ENCODE peak calls at places on chromosome 7, in seven cellular contexts. X is CD4-positive, CD25-positive, alpha-beta regulatory T cell; C is upper lobe of right lung; Y is Panc1; T is adipocyte; W is naive thymus-derived CD4-positive, alpha-beta T cell; K is hepatocyte. P is an unnamed sample. For H3K4me1, the result is how much of the 10 kb centered on the place peaks cover.

GRCh38 chr7:96400518-96400917 is 78.6 kb upstream of the SLC25A13 start:
- DNase-seq in X (no peak), C (no peak), Y (no peak), T (no peak), W (no peak), K (no peak), P (no peak)

GRCh38 chr7:26549281-26549943 is 257.8 kb downstream of the SNX10 start:
- DNase-seq in X (no peak), C (no peak), Y (no peak), T (no peak), W (no peak), K (no peak), P (no peak)

GRCh38 chr7:105352018-105352612 is 36.6 kb downstream of the SRPK2 start:
- DNase-seq in X (peak), C (peak), Y (no peak), T (peak), W (peak), K (peak), P (no peak)

GRCh38 chr7:6284055-6284400 is 11.6 kb upstream of the CYTH3 start:
- DNase-seq in X (no peak), C (no peak), Y (no peak), T (no peak), W (no peak), K (no peak), P (no peak)

GRCh38 chr7:117704098-117704497 is 169.1 kb downstream of the CTTNBP2 start:
- DNase-seq in X (no peak), C (no peak), Y (no peak), T (no peak), W (no peak), K (no peak), P (no peak)

GRCh38 chr7:8160810-8161209 is 101.2 kb downstream of the ICA1 start:
- DNase-seq in X (no peak), C (no peak), Y (no peak), T (no peak), W (no peak), K (no peak), P (no peak)

GRCh38 chr7:37901890-37902524 is 14.6 kb downstream of the SFRP4 start:
- DNase-seq in X (no peak), C (no peak), Y (no peak), T (peak), W (no peak), K (no peak), P (no peak)

GRCh38 chr7:106518986-106519385 is 142.0 kb downstream of the CCDC71L start:
- DNase-seq in X (no peak), C (no peak), Y (no peak), T (no peak), W (no peak), K (no peak), P (no peak)

GRCh38 chr7:157047148-157047547 is 36.7 kb upstream of the MNX1 start:
- DNase-seq in X (no peak), C (no peak), Y (no peak), T (no peak), W (no peak), K (no peak), P (no peak)

GRCh38 chr7:45328397-45329080 is 170.9 kb downstream of the RAMP3 start:
- DNase-seq in X (no peak), C (no peak), Y (no peak), T (no peak), W (no peak), K (no peak), P (no peak)

GRCh38 chr7:115009736-115010435 is 88.0 kb downstream of the MDFIC start:
- DNase-seq in X (no peak), C (no peak), Y (no peak), T (peak), W (no peak), K (no peak), P (no peak)

GRCh38 chr7:134632937-134633540 is 13.6 kb upstream of the BPGM start:
- DNase-seq in X (no peak), C (no peak), Y (no peak), T (peak), W (peak), K (peak), P (peak)

GRCh38 chr7:51029586-51030230 is 247.0 kb upstream of the GRB10 start:
- DNase-seq in X (no peak), C (no peak), Y (no peak), T (peak), W (no peak), K (no peak), P (no peak)

GRCh38 chr7:38262545-38262944 is 10.9 kb downstream of the TARP start:
- DNase-seq in X (no peak), C (no peak), Y (no peak), T (no peak), W (no peak), K (no peak), P (no peak)

GRCh38 chr7:33459340-33459751 is 330.0 kb downstream of the BBS9 start:
- DNase-seq in X (no peak), C (no peak), Y (peak), T (peak), W (no peak), K (peak), P (no peak)

GRCh38 chr7:74178632-74179031 is 4.5 kb downstream of the EIF4H start:
- DNase-seq in X (no peak), C (no peak), Y (no peak), T (peak), W (no peak), K (no peak), P (no peak)

GRCh38 chr7:24732646-24733413 is 24.4 kb downstream of the GSDME start:
- DNase-seq in X (no peak), C (no peak), Y (no peak), T (peak), W (no peak), K (peak), P (no peak)

GRCh38 chr7:129907122-129907741 is 45.5 kb downstream of the UBE2H start:
- DNase-seq in X (no peak), C (no peak), Y (no peak), T (no peak), W (no peak), K (no peak), P (no peak)

GRCh38 chr7:50658696-50659095 is 93.5 kb upstream of the DDC start:
- DNase-seq in X (no peak), C (no peak), Y (no peak), T (no peak), W (no peak), K (no peak), P (no peak)

DNA sequence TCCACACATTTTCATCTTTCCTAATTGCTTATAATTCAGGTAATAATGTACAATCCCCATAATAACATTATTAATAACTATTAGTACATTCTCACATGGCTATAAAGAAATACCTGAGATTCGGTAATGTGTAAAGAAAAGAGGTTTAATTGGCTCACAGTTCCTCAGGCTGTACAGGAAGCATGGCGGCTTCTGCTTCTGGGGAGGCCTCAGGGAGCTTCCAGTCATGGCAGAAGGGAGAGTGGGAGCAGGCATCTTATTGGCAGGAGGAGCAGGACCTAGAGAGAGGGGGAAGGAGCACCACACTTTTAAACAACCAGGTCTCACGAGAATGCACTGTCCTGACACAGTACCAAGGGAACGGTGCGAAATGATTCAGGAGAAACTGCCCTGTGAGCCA is 8.5 kb upstream of the ESYT2 start:
- DNase-seq in X (no peak), C (no peak), Y (no peak), T (no peak), W (no peak), K (no peak), P (no peak)
- H3K4me1 ChIP-seq in X (under half), C (under half), Y (under half), T (under half), W (under half), K (under half), P (under half)

DNA sequence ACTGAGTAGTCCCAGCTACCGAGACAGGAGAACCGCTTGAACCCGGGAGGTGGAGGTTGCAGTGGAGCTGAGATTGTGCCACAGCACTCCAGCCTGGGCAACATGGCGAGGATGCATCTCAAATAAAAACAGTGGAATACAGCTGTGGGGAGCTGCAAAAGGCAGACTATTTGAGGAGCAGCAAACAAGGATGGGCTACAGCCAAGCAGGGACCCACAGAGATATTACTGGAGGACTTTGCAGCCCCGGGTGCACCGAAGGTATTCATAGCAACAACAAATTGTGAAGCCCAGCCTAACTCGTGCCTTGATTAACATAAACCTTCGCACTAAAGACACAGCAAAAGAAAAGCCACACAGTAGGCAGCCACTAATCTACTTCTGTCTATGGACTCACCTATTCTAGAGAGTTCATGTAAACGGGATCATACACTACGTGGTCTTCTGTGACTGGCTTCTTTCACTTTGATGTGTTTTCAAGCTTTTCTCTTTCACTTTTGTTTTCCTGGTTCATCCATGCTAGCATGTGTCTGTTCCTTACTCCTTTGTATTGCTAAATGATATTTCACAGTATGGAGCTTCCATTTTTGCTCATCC is 34.0 kb downstream of the PODXL start:
- DNase-seq in X (no peak), C (no peak), Y (no peak), T (no peak), W (no peak), K (no peak), P (no peak)
- H3K4me1 ChIP-seq in X (under half), C (under half), Y (under half), T (under half), W (under half), K (under half), P (under half)

DNA sequence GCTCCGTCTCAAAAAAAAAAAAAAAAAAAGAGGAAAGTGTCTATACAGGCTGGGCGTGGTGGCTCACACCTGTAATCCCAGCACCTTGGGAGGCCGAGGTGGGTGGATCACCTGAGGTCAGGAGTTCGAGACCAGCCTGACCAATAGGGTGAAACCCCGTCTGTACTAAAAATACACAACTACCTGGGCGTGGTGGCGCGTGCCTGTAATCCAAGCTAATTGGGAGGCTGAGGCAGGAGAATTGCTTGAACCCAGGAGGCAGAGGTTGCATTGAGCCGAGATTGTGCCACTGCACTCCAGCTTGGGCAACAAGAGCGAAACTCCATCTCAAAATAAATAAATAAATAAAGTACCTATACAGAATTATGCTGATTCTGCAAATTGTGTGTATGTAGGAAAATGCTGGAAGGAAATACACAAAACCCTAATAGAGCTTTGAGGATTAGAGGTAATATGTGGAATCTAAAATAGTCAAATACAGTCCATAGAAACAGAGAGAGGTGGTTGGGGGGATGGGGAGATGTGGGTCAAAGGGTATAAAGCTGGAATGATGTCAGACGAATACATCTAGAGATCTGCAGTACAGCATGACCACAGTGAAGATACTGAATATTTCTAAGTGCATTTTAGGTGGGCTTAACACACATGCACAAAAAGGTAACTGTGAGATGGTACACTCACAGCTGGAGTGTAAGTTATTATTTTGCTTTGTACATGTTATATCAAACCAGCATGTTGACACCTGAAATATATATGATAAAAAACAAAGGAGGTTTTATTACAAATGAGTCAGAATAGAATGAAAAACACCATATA is 174.5 kb upstream of the KLF14 start:
- DNase-seq in X (peak), C (no peak), Y (peak), T (no peak), W (no peak), K (no peak), P (no peak)
- H3K4me1 ChIP-seq in X (half or more), C (under half), Y (half or more), T (half or more), W (under half), K (under half), P (under half)

DNA sequence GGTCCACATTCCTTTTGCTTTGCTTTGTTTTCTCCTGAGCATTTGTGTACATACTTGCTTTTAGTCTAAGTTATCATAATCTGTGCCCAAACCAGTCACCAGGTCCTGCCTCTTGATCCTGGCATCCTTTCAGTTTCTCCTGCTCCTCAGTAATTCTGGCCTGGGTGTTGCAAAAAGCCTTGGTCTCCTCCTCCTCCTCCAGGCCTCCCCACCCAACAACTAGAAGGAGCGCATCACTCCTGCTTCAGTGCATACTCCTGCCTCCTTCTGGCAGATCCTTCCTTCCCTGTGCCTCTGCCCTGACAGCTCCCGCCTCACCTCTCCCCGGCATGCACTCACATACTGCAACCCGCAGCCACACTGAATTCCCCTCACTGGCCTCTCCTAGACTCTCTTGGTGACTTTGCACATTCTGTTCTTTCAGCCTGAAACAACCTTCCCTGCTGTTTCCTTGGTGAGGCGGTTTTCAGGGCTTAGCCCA is 2.3 kb downstream of the DENND2A start:
- DNase-seq in X (no peak), C (no peak), Y (no peak), T (peak), W (no peak), K (peak), P (peak)
- H3K4me1 ChIP-seq in X (under half), C (under half), Y (under half), T (under half), W (under half), K (under half), P (under half)

GRCh38 chr7:3064077-3064476 is 20.4 kb upstream of the CARD11 start:
- DNase-seq in X (no peak), C (no peak), Y (no peak), T (no peak), W (no peak), K (no peak), P (no peak)
- H3K4me1 ChIP-seq in X (half or more), C (under half), Y (under half), T (under half), W (half or more), K (under half), P (under half)